ENCODE peak calls at places on chromosomes 5 and 9, in seven cellular contexts. S is HCT116, N is breast epithelium, G is kidney epithelial cell, E is right cardiac atrium, M is endodermal cell, P is thoracic aorta. V is an unnamed sample.

GRCh38 chr5:113722979-113723378 is 209.5 kb downstream of the YTHDC2 start:
- DNase-seq in S (no peak), N (no peak), G (no peak), E (no peak), M (no peak), P (no peak), V (no peak)

GRCh38 chr9:95268681-95269080 is 48.8 kb downstream of the FANCC start:
- DNase-seq in S (peak; percentile 10), N (no peak), G (no peak), E (no peak), M (peak; percentile 53), P (no peak), V (no peak)

GRCh38 chr5:57441557-57441956 is 41.1 kb downstream of the ACTBL2 start:
- DNase-seq in S (no peak), N (no peak), G (peak; percentile 96), E (no peak), M (no peak), P (no peak), V (no peak)

GRCh38 chr5:120538149-120538548 is 74.0 kb downstream of the PRR16 start:
- DNase-seq in S (no peak), N (no peak), G (peak; percentile 19), E (no peak), M (no peak), P (no peak), V (no peak)

GRCh38 chr9:133656211-133657119 is 20.3 kb downstream of the DBH start:
- DNase-seq in S (no peak), N (no peak), G (no peak), E (no peak), M (no peak), P (no peak), V (no peak)

GRCh38 chr5:158020555-158021418 is 161.8 kb upstream of the CLINT1 start:
- DNase-seq in S (no peak), N (no peak), G (no peak), E (no peak), M (no peak), P (no peak), V (no peak)

GRCh38 chr9:133333011-133333410 is 3.0 kb downstream of the SURF6 start:
- DNase-seq in S (no peak), N (no peak), G (no peak), E (no peak), M (no peak), P (no peak), V (no peak)

GRCh38 chr5:112779531-112779930 is 41.8 kb downstream of the APC start:
- DNase-seq in S (no peak), N (no peak), G (no peak), E (no peak), M (no peak), P (no peak), V (no peak)

GRCh38 chr9:107627771-107628170 is 138.2 kb upstream of the KLF4 start:
- DNase-seq in S (no peak), N (no peak), G (no peak), E (no peak), M (no peak), P (no peak), V (no peak)

GRCh38 chr9:93709600-93710369 is 133.4 kb downstream of the PHF2 start:
- DNase-seq in S (no peak), N (no peak), G (no peak), E (no peak), M (no peak), P (no peak), V (no peak)

GRCh38 chr5:155311721-155312120 is 298.2 kb downstream of the KIF4B start:
- DNase-seq in S (no peak), N (no peak), G (no peak), E (no peak), M (no peak), P (no peak), V (no peak)

DNA sequence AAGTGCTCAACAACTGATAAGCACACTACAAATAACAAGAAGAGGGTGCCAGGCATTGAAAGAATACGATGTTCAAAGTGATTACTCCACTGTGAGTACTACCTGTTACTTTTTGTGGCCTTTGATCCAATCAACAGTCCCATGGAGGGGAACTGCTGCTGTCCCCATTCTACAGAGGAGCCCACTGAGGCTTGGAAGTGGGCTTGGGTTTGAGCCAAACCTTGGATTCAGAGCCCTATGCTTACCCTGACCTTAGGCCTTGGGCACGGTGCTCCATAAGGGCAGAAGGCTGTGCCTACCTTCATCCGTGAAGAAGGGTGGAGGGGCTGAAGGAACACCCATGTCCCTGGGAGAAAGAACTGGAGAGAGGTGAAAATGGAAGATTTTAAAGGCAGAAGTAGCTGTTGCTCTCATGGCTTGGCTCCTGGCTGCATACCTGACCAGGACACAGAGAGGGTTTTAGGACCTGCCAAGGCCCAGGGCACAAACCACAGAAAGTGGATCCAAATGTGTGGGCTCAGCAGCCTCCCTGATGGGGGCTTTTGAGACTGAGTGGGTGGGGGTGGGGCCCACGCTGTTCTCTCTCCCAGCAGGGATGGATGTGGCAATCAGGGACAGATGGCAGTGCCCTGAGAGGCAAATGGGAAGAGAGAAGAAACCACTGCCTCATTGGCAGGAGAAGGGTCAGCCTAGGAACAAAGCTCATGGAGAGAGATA is 34.7 kb upstream of the TIFAB start:
- DNase-seq in S (no peak), N (no peak), G (no peak), E (no peak), M (no peak), P (no peak), V (no peak)
- H3K27me3 ChIP-seq in S (no peaks in the 10 kb centered on the region), N (peaks cover 13% of the 10 kb centered on the region), G (peaks cover 58% of the 10 kb centered on the region), E (no peaks in the 10 kb centered on the region), M (peaks cover 99% of the 10 kb centered on the region), P (peaks cover 6% of the 10 kb centered on the region), V (peaks cover 3% of the 10 kb centered on the region)

GRCh38 chr5:168829922-168830417 is 250.8 kb upstream of the PANK3 start:
- DNase-seq in S (no peak), N (no peak), G (no peak), E (no peak), M (no peak), P (no peak), V (no peak)

GRCh38 chr5:168833383-168833782 is 254.2 kb upstream of the PANK3 start:
- DNase-seq in S (no peak), N (no peak), G (no peak), E (no peak), M (no peak), P (no peak), V (no peak)

GRCh38 chr5:168831438-168831837 is 252.3 kb upstream of the PANK3 start:
- DNase-seq in S (no peak), N (no peak), G (no peak), E (no peak), M (no peak), P (no peak), V (no peak)

GRCh38 chr5:168829044-168829443 is 249.9 kb upstream of the PANK3 start:
- DNase-seq in S (no peak), N (no peak), G (no peak), E (no peak), M (no peak), P (no peak), V (no peak)

GRCh38 chr5:168830833-168831232 is 251.7 kb upstream of the PANK3 start:
- DNase-seq in S (no peak), N (no peak), G (no peak), E (no peak), M (no peak), P (no peak), V (no peak)
- H3K27me3 ChIP-seq in S (peaks cover 47% of the 10 kb centered on the region), N (no peaks in the 10 kb centered on the region), G (no peaks in the 10 kb centered on the region), E (no peaks in the 10 kb centered on the region), M (peaks cover 11% of the 10 kb centered on the region), P (no peaks in the 10 kb centered on the region), V (no peaks in the 10 kb centered on the region)

GRCh38 chr5:174987443-174988012 is 263.1 kb downstream of the MSX2 start:
- DNase-seq in S (no peak), N (no peak), G (no peak), E (no peak), M (no peak), P (no peak), V (no peak)
- H3K27me3 ChIP-seq in S (peaks cover under 1% of the 10 kb centered on the region), N (no peaks in the 10 kb centered on the region), G (no peaks in the 10 kb centered on the region), E (no peaks in the 10 kb centered on the region), M (no peaks in the 10 kb centered on the region), P (no peaks in the 10 kb centered on the region), V (no peaks in the 10 kb centered on the region)

GRCh38 chr5:124059200-124059599 is 547.2 kb downstream of the CSNK1G3 start:
- DNase-seq in S (no peak), N (no peak), G (peak; percentile 49), E (no peak), M (no peak), P (no peak), V (no peak)

GRCh38 chr5:124057815-124058231 is 545.8 kb downstream of the CSNK1G3 start:
- DNase-seq in S (no peak), N (no peak), G (no peak), E (no peak), M (no peak), P (no peak), V (no peak)

GRCh38 chr5:124056326-124057160 is 544.6 kb downstream of the CSNK1G3 start:
- DNase-seq in S (no peak), N (no peak), G (no peak), E (no peak), M (no peak), P (no peak), V (no peak)

GRCh38 chr5:124060010-124060409 is 548.0 kb downstream of the CSNK1G3 start:
- DNase-seq in S (no peak), N (no peak), G (no peak), E (no peak), M (no peak), P (no peak), V (no peak)

GRCh38 chr5:124057161-124057814 is 545.3 kb downstream of the CSNK1G3 start:
- DNase-seq in S (no peak), N (peak; percentile 49), G (peak; percentile 21), E (peak; percentile 37), M (no peak), P (no peak), V (no peak)
- H3K27me3 ChIP-seq in S (no peaks in the 10 kb centered on the region), N (no peaks in the 10 kb centered on the region), G (no peaks in the 10 kb centered on the region), E (no peaks in the 10 kb centered on the region), M (no peaks in the 10 kb centered on the region), P (no peaks in the 10 kb centered on the region), V (no peaks in the 10 kb centered on the region)

DNA sequence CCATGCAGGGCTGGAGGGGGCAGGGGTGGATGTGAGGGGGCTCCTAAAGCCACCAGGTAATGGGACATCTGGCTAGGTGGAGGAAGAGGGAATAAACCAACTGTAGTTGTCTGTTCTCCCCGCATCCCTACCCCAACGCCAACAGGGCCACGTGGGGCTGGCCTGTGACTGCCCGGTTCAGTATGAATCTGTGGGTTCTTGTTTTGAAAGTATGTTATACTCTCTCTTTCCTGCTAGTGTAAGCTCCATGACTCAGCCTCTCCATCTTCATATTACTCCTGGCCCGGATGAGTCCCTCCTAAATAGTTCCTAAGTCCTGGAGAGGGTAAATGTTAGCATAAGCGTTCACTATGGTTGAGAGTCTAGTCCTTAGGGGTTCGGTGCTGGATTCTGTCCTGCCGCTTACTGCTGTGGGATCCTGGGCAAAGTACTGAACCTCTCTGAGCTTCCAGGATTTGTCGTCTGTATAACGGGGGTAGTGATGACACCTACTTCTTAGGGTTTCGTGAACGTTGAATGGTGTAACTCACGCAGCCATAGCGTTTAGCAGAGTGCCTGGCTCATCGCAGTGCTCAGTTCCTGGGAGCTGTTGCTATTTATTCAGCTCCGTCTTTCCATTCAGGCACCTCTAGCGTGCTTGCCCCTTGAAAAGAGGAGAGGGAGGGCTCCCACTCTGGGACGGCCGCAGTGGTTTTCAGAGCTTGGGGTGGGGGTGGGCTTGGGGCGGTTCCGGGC is 28.8 kb downstream of the LHX2 start:
- DNase-seq in S (no peak), N (no peak), G (no peak), E (no peak), M (no peak), P (no peak), V (no peak)
- H3K27me3 ChIP-seq in S (no peaks in the 10 kb centered on the region), N (peaks cover 27% of the 10 kb centered on the region), G (peaks cover 62% of the 10 kb centered on the region), E (no peaks in the 10 kb centered on the region), M (peaks cover 49% of the 10 kb centered on the region), P (peaks cover 13% of the 10 kb centered on the region), V (no peaks in the 10 kb centered on the region)

GRCh38 chr5:77952811-77953210 is 176.7 kb upstream of the TBCA start:
- DNase-seq in S (no peak), N (no peak), G (no peak), E (no peak), M (no peak), P (no peak), V (no peak)
- H3K27me3 ChIP-seq in S (no peaks in the 10 kb centered on the region), N (no peaks in the 10 kb centered on the region), G (peaks cover 13% of the 10 kb centered on the region), E (no peaks in the 10 kb centered on the region), M (peaks cover 30% of the 10 kb centered on the region), P (no peaks in the 10 kb centered on the region), V (peaks cover 8% of the 10 kb centered on the region)

V was measured in psoas muscle.